ENCODE peak calls at places on chromosomes 4 and X, in six cellular contexts. One of them, this sample, is unnamed.

GRCh38 chr4:141977433-141977832 is 341.1 kb downstream of the IL15 start:
- DNase-seq in cardiac muscle cell: no peak
- DNase-seq in hepatocyte: no peak
- DNase-seq in psoas muscle: no peak
- DNase-seq in lung: no peak
- DNase-seq in right atrium auricular region: no peak
- DNase-seq in this sample: no peak

GRCh38 chr4:52202931-52203330 is 151.8 kb downstream of the SPATA18 start:
- DNase-seq in lung: no peak
- DNase-seq in psoas muscle: no peak
- DNase-seq in right atrium auricular region: no peak
- DNase-seq in hepatocyte: no peak
- DNase-seq in cardiac muscle cell: no peak
- DNase-seq in this sample: no peak

GRCh38 chrX:7115557-7115956 is 32.0 kb upstream of the STS start:
- DNase-seq in cardiac muscle cell: peak; percentile 41
- DNase-seq in psoas muscle: no peak
- DNase-seq in hepatocyte: no peak
- DNase-seq in lung: no peak
- DNase-seq in right atrium auricular region: no peak
- DNase-seq in this sample: no peak

GRCh38 chr4:82099863-82100579 is 273.8 kb downstream of the HNRNPD start:
- DNase-seq in psoas muscle: no peak
- DNase-seq in hepatocyte: peak; percentile 13
- DNase-seq in cardiac muscle cell: no peak
- DNase-seq in right atrium auricular region: no peak
- DNase-seq in lung: no peak
- DNase-seq in this sample: no peak

GRCh38 chr4:168631241-168632151 is 134.6 kb downstream of the PALLD start:
- DNase-seq in right atrium auricular region: peak; percentile 72
- DNase-seq in hepatocyte: peak; percentile 89
- DNase-seq in lung: peak; percentile 59
- DNase-seq in psoas muscle: peak; percentile 69
- DNase-seq in cardiac muscle cell: peak; percentile 77
- DNase-seq in this sample: peak; percentile 68

GRCh38 chr4:27215421-27215820 is 354.8 kb downstream of the STIM2 start:
- DNase-seq in cardiac muscle cell: no peak
- DNase-seq in right atrium auricular region: no peak
- DNase-seq in psoas muscle: no peak
- DNase-seq in hepatocyte: no peak
- DNase-seq in lung: no peak
- DNase-seq in this sample: no peak

GRCh38 chr4:81352476-81352875 is 119.2 kb downstream of the RASGEF1B start:
- DNase-seq in psoas muscle: no peak
- DNase-seq in cardiac muscle cell: peak; percentile 40
- DNase-seq in lung: no peak
- DNase-seq in hepatocyte: no peak
- DNase-seq in right atrium auricular region: no peak
- DNase-seq in this sample: no peak

GRCh38 chrX:630922-631496 is 418 bp downstream of the SHOX start:
- DNase-seq in lung: no peak
- DNase-seq in right atrium auricular region: no peak
- DNase-seq in cardiac muscle cell: no peak
- DNase-seq in psoas muscle: no peak
- DNase-seq in hepatocyte: no peak
- DNase-seq in this sample: peak; percentile 17

GRCh38 chr4:77798385-77798784 is 20.8 kb downstream of the CNOT6L start:
- DNase-seq in right atrium auricular region: no peak
- DNase-seq in hepatocyte: no peak
- DNase-seq in lung: no peak
- DNase-seq in cardiac muscle cell: no peak
- DNase-seq in psoas muscle: no peak
- DNase-seq in this sample: no peak
- H3K36me3 ChIP-seq in right atrium auricular region: no peaks in the 10 kb centered on the region
- H3K36me3 ChIP-seq in hepatocyte: no peaks in the 10 kb centered on the region
- H3K36me3 ChIP-seq in lung: peaks cover 1% of the 10 kb centered on the region
- H3K36me3 ChIP-seq in cardiac muscle cell: no peaks in the 10 kb centered on the region
- H3K36me3 ChIP-seq in psoas muscle: no peaks in the 10 kb centered on the region
- H3K36me3 ChIP-seq in this sample: no peaks in the 10 kb centered on the region

DNA sequence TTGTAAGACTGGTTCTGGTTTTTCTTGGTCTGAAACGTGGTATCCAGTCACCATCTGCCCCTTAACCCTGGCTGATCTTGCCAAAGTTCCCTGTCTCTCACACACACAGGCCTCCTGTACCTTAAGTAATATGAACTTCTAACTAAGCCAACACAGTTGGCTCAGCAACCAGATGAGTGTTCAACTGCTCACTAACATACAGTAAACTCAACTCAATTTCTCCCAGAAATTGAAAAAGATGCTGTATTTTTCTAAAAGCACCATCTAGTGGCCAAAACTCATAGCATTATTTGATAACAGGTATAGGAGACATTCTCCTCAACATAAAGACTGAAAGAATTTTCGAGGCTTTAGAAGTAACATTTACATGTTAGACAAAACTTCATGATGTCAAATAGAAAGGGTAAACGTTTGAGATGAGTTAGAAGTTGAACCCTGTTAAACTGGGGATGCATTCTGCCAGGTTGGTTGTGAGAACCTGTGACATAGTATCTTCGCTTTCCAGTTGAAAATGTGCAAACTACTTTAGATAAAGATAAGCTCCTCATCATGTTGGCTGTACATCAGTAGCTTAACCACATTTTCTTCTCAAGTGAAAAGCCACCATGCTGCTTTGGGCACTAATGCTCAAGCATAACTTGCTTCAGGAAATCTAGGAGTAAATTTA is 31.2 kb downstream of the CCNI start:
- DNase-seq in lung: no peak
- DNase-seq in hepatocyte: peak; percentile 58
- DNase-seq in right atrium auricular region: no peak
- DNase-seq in cardiac muscle cell: peak; percentile 74
- DNase-seq in psoas muscle: no peak
- DNase-seq in this sample: no peak
- H3K36me3 ChIP-seq in lung: peaks cover 8% of the 10 kb centered on the region
- H3K36me3 ChIP-seq in hepatocyte: no peaks in the 10 kb centered on the region
- H3K36me3 ChIP-seq in right atrium auricular region: peaks cover 34% of the 10 kb centered on the region
- H3K36me3 ChIP-seq in cardiac muscle cell: peaks cover 15% of the 10 kb centered on the region
- H3K36me3 ChIP-seq in psoas muscle: peaks cover 55% of the 10 kb centered on the region
- H3K36me3 ChIP-seq in this sample: no peaks in the 10 kb centered on the region

GRCh38 chrX:98111684-98112083 is 1228.0 kb downstream of the RPA4 start:
- DNase-seq in hepatocyte: no peak
- DNase-seq in right atrium auricular region: no peak
- DNase-seq in lung: no peak
- DNase-seq in psoas muscle: no peak
- DNase-seq in cardiac muscle cell: no peak
- DNase-seq in this sample: no peak
- H3K36me3 ChIP-seq in hepatocyte: no peaks in the 10 kb centered on the region
- H3K36me3 ChIP-seq in right atrium auricular region: no peaks in the 10 kb centered on the region
- H3K36me3 ChIP-seq in lung: no peaks in the 10 kb centered on the region
- H3K36me3 ChIP-seq in psoas muscle: no peaks in the 10 kb centered on the region
- H3K36me3 ChIP-seq in cardiac muscle cell: no peaks in the 10 kb centered on the region
- H3K36me3 ChIP-seq in this sample: no peaks in the 10 kb centered on the region

GRCh38 chr4:1690698-1691097 is 6.6 kb upstream of the FAM53A start:
- DNase-seq in hepatocyte: no peak
- DNase-seq in lung: no peak
- DNase-seq in psoas muscle: no peak
- DNase-seq in cardiac muscle cell: no peak
- DNase-seq in right atrium auricular region: no peak
- DNase-seq in this sample: no peak

GRCh38 chr4:1691737-1692373 is 7.7 kb upstream of the FAM53A start:
- DNase-seq in right atrium auricular region: no peak
- DNase-seq in psoas muscle: no peak
- DNase-seq in lung: no peak
- DNase-seq in cardiac muscle cell: no peak
- DNase-seq in hepatocyte: no peak
- DNase-seq in this sample: no peak

GRCh38 chr4:1693131-1693896 is 9.2 kb upstream of the FAM53A start:
- DNase-seq in right atrium auricular region: no peak
- DNase-seq in cardiac muscle cell: peak; percentile 86
- DNase-seq in lung: peak; percentile 70
- DNase-seq in psoas muscle: peak; percentile 68
- DNase-seq in hepatocyte: peak; percentile 91
- DNase-seq in this sample: peak; percentile 67

GRCh38 chr4:1695913-1696312 is 11.8 kb upstream of the FAM53A start:
- DNase-seq in lung: no peak
- DNase-seq in cardiac muscle cell: no peak
- DNase-seq in hepatocyte: no peak
- DNase-seq in right atrium auricular region: no peak
- DNase-seq in psoas muscle: no peak
- DNase-seq in this sample: no peak
- H3K36me3 ChIP-seq in lung: peaks cover 41% of the 10 kb centered on the region
- H3K36me3 ChIP-seq in cardiac muscle cell: peaks cover 61% of the 10 kb centered on the region
- H3K36me3 ChIP-seq in hepatocyte: no peaks in the 10 kb centered on the region
- H3K36me3 ChIP-seq in right atrium auricular region: peaks cover 79% of the 10 kb centered on the region
- H3K36me3 ChIP-seq in psoas muscle: peaks cover 96% of the 10 kb centered on the region
- H3K36me3 ChIP-seq in this sample: no peaks in the 10 kb centered on the region

DNA sequence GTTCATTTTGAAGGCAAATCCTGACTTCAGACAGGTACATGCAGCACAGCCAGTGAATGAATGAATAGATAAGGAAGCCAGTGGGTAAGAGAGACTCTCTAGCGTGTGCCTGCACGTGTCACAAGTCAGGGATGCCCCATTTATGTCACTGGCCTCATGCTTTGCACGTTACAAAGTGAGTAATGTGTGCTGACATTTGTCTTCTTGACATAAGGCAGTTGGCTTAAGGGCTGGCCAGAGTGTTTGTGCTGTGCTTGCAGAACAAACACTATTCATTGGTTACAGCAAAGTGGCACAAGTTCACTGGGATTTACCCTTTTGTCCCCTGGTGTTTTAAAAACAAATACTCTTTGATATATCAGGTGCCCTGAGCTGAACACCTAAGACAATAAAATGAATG is 55.9 kb downstream of the CRMP1 start:
- DNase-seq in lung: no peak
- DNase-seq in hepatocyte: peak; percentile 28
- DNase-seq in psoas muscle: no peak
- DNase-seq in cardiac muscle cell: no peak
- DNase-seq in right atrium auricular region: no peak
- DNase-seq in this sample: no peak
- H3K36me3 ChIP-seq in lung: no peaks in the 10 kb centered on the region
- H3K36me3 ChIP-seq in hepatocyte: no peaks in the 10 kb centered on the region
- H3K36me3 ChIP-seq in psoas muscle: no peaks in the 10 kb centered on the region
- H3K36me3 ChIP-seq in cardiac muscle cell: no peaks in the 10 kb centered on the region
- H3K36me3 ChIP-seq in right atrium auricular region: no peaks in the 10 kb centered on the region
- H3K36me3 ChIP-seq in this sample: no peaks in the 10 kb centered on the region

DNA sequence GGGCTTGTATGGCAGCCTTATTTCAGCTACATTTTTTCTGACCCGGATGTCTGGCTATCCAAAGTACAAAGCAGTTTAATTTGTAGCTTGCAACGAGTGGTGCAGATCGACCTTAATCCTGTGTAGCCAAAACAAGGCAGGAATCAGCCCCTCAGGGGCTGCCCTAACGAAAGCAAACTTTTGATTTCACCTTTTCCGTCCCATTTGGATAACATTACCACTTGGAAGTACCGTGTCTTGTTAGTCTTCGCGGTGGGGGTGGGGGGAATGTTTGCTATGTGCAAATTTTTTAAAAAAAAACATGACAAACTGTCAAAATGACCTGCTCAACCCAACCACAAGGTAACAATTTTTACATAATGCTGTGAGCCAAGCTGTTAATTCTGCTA is 766 bp upstream of the DNAJB14 start:
- DNase-seq in right atrium auricular region: no peak
- DNase-seq in cardiac muscle cell: no peak
- DNase-seq in psoas muscle: no peak
- DNase-seq in hepatocyte: no peak
- DNase-seq in lung: no peak
- DNase-seq in this sample: no peak
- H3K36me3 ChIP-seq in right atrium auricular region: no peaks in the 10 kb centered on the region
- H3K36me3 ChIP-seq in cardiac muscle cell: peaks cover 6% of the 10 kb centered on the region
- H3K36me3 ChIP-seq in psoas muscle: peaks cover 5% of the 10 kb centered on the region
- H3K36me3 ChIP-seq in hepatocyte: no peaks in the 10 kb centered on the region
- H3K36me3 ChIP-seq in lung: no peaks in the 10 kb centered on the region
- H3K36me3 ChIP-seq in this sample: no peaks in the 10 kb centered on the region